ENCODE peak calls at places on chromosomes 4 and X, in seven cellular contexts. One of them, this sample, is unnamed.
A peak's percentile ranks its signal among the peaks of the same experiment; 100 is the strongest.

GRCh38 chrX:24100713-24101112 is 46.0 kb downstream of the EIF2S3 start:
- DNase-seq in esophagus squamous epithelium: no peak
- DNase-seq in B cell: no peak
- DNase-seq in A549: no peak
- DNase-seq in fibroblast of lung: peak; percentile 68
- DNase-seq in NB4: peak; percentile 40
- DNase-seq in pancreas: no peak
- DNase-seq in this sample: peak; percentile 59

GRCh38 chrX:153782324-153782723 is 1.5 kb downstream of the SRPK3 start:
- DNase-seq in NB4: peak; percentile 45
- DNase-seq in B cell: no peak
- DNase-seq in A549: no peak
- DNase-seq in pancreas: no peak
- DNase-seq in esophagus squamous epithelium: no peak
- DNase-seq in fibroblast of lung: no peak
- DNase-seq in this sample: no peak

GRCh38 chr4:180566492-180566891 is 1676.7 kb upstream of the TENM3 start:
- DNase-seq in B cell: no peak
- DNase-seq in A549: no peak
- DNase-seq in pancreas: no peak
- DNase-seq in esophagus squamous epithelium: no peak
- DNase-seq in fibroblast of lung: no peak
- DNase-seq in NB4: no peak
- DNase-seq in this sample: no peak

GRCh38 chr4:184382189-184382846 is 92.0 kb downstream of the IRF2 start:
- DNase-seq in fibroblast of lung: no peak
- DNase-seq in B cell: peak; percentile 31
- DNase-seq in pancreas: no peak
- DNase-seq in A549: no peak
- DNase-seq in esophagus squamous epithelium: no peak
- DNase-seq in NB4: peak; percentile 23
- DNase-seq in this sample: no peak

GRCh38 chrX:38008658-38009057 is 2.3 kb downstream of the SYTL5 start:
- DNase-seq in esophagus squamous epithelium: no peak
- DNase-seq in fibroblast of lung: no peak
- DNase-seq in NB4: no peak
- DNase-seq in B cell: no peak
- DNase-seq in pancreas: no peak
- DNase-seq in A549: no peak
- DNase-seq in this sample: no peak

GRCh38 chr4:8664031-8664805 is 71.7 kb downstream of the CPZ start:
- DNase-seq in NB4: no peak
- DNase-seq in B cell: no peak
- DNase-seq in pancreas: no peak
- DNase-seq in esophagus squamous epithelium: no peak
- DNase-seq in A549: no peak
- DNase-seq in fibroblast of lung: no peak
- DNase-seq in this sample: no peak

GRCh38 chrX:45233541-45233940 is 32.9 kb upstream of the DIPK2B start:
- DNase-seq in A549: no peak
- DNase-seq in fibroblast of lung: no peak
- DNase-seq in esophagus squamous epithelium: no peak
- DNase-seq in pancreas: no peak
- DNase-seq in B cell: no peak
- DNase-seq in NB4: peak; percentile 2
- DNase-seq in this sample: no peak

GRCh38 chr4:14743601-14744000 is 258.7 kb upstream of the CPEB2 start:
- DNase-seq in B cell: no peak
- DNase-seq in NB4: no peak
- DNase-seq in A549: no peak
- DNase-seq in fibroblast of lung: no peak
- DNase-seq in esophagus squamous epithelium: no peak
- DNase-seq in pancreas: no peak
- DNase-seq in this sample: no peak

GRCh38 chr4:156999175-156999517 is 27.5 kb upstream of the PDGFC start:
- DNase-seq in A549: peak; percentile 75
- DNase-seq in fibroblast of lung: peak; percentile 99
- DNase-seq in B cell: no peak
- DNase-seq in NB4: no peak
- DNase-seq in pancreas: no peak
- DNase-seq in esophagus squamous epithelium: no peak
- DNase-seq in this sample: peak; percentile 100

GRCh38 chr4:8762356-8762755 is 109.3 kb downstream of the HMX1 start:
- DNase-seq in pancreas: peak; percentile 49
- DNase-seq in fibroblast of lung: no peak
- DNase-seq in esophagus squamous epithelium: no peak
- DNase-seq in A549: no peak
- DNase-seq in B cell: no peak
- DNase-seq in NB4: no peak
- DNase-seq in this sample: no peak

GRCh38 chrX:134172588-134173259 is 64.3 kb upstream of the CCDC160 start:
- DNase-seq in pancreas: peak; percentile 66
- DNase-seq in fibroblast of lung: no peak
- DNase-seq in A549: peak; percentile 1
- DNase-seq in NB4: no peak
- DNase-seq in B cell: peak; percentile 64
- DNase-seq in esophagus squamous epithelium: no peak
- DNase-seq in this sample: no peak

GRCh38 chrX:12139934-12140611 is 1.8 kb downstream of the FRMPD4 start:
- DNase-seq in esophagus squamous epithelium: no peak
- DNase-seq in fibroblast of lung: no peak
- DNase-seq in NB4: no peak
- DNase-seq in A549: peak; percentile 38
- DNase-seq in B cell: no peak
- DNase-seq in pancreas: no peak
- DNase-seq in this sample: peak; percentile 46

GRCh38 chr4:7206856-7207567 is 14.7 kb downstream of the SORCS2 start:
- DNase-seq in pancreas: no peak
- DNase-seq in esophagus squamous epithelium: no peak
- DNase-seq in A549: peak; percentile 56
- DNase-seq in fibroblast of lung: peak; percentile 97
- DNase-seq in NB4: no peak
- DNase-seq in B cell: no peak
- DNase-seq in this sample: peak; percentile 85

GRCh38 chr4:71974681-71975080 is 57.1 kb upstream of the NPFFR2 start:
- DNase-seq in esophagus squamous epithelium: no peak
- DNase-seq in A549: peak; percentile 0
- DNase-seq in fibroblast of lung: peak; percentile 88
- DNase-seq in B cell: no peak
- DNase-seq in pancreas: no peak
- DNase-seq in NB4: no peak
- DNase-seq in this sample: peak; percentile 69

GRCh38 chr4:14130551-14130950 is 503.0 kb upstream of the BOD1L1 start:
- DNase-seq in pancreas: no peak
- DNase-seq in A549: no peak
- DNase-seq in fibroblast of lung: peak; percentile 27
- DNase-seq in B cell: no peak
- DNase-seq in esophagus squamous epithelium: no peak
- DNase-seq in NB4: no peak
- DNase-seq in this sample: peak; percentile 12

GRCh38 chr4:53089940-53090729 is 228.0 kb downstream of the RASL11B start:
- DNase-seq in esophagus squamous epithelium: no peak
- DNase-seq in B cell: no peak
- DNase-seq in NB4: peak; percentile 37
- DNase-seq in pancreas: no peak
- DNase-seq in A549: no peak
- DNase-seq in fibroblast of lung: no peak
- DNase-seq in this sample: peak; percentile 68

GRCh38 chr4:42925921-42926320 is 33.4 kb downstream of the GRXCR1 start:
- DNase-seq in fibroblast of lung: no peak
- DNase-seq in NB4: no peak
- DNase-seq in esophagus squamous epithelium: no peak
- DNase-seq in A549: no peak
- DNase-seq in B cell: no peak
- DNase-seq in pancreas: no peak
- DNase-seq in this sample: no peak

GRCh38 chrX:6909396-6909795 is 238.1 kb upstream of the STS start:
- DNase-seq in NB4: no peak
- DNase-seq in B cell: no peak
- DNase-seq in pancreas: no peak
- DNase-seq in esophagus squamous epithelium: no peak
- DNase-seq in A549: no peak
- DNase-seq in fibroblast of lung: no peak
- DNase-seq in this sample: no peak

GRCh38 chr4:173493041-173493440 is 37.0 kb downstream of the HAND2 start:
- DNase-seq in NB4: no peak
- DNase-seq in fibroblast of lung: no peak
- DNase-seq in esophagus squamous epithelium: no peak
- DNase-seq in pancreas: no peak
- DNase-seq in B cell: no peak
- DNase-seq in A549: no peak
- DNase-seq in this sample: no peak

GRCh38 chrX:24646745-24647182 is 383 bp downstream of the PCYT1B start:
- DNase-seq in pancreas: no peak
- DNase-seq in fibroblast of lung: peak; percentile 17
- DNase-seq in A549: no peak
- DNase-seq in B cell: peak; percentile 1
- DNase-seq in esophagus squamous epithelium: no peak
- DNase-seq in NB4: peak; percentile 6
- DNase-seq in this sample: no peak

GRCh38 chrX:31130457-31131215 is 58.8 kb upstream of the FTHL17 start:
- DNase-seq in NB4: no peak
- DNase-seq in pancreas: no peak
- DNase-seq in fibroblast of lung: no peak
- DNase-seq in B cell: no peak
- DNase-seq in A549: no peak
- DNase-seq in esophagus squamous epithelium: no peak
- DNase-seq in this sample: no peak

GRCh38 chr4:2042207-2042946 is 16.8 kb upstream of the NAT8L start:
- DNase-seq in NB4: peak; percentile 62
- DNase-seq in A549: no peak
- DNase-seq in B cell: peak; percentile 64
- DNase-seq in pancreas: peak; percentile 79
- DNase-seq in esophagus squamous epithelium: no peak
- DNase-seq in fibroblast of lung: no peak
- DNase-seq in this sample: no peak

GRCh38 chr4:26062221-26062620 is 148.2 kb downstream of the SMIM20 start:
- DNase-seq in esophagus squamous epithelium: no peak
- DNase-seq in fibroblast of lung: peak; percentile 51
- DNase-seq in pancreas: no peak
- DNase-seq in NB4: no peak
- DNase-seq in B cell: no peak
- DNase-seq in A549: no peak
- DNase-seq in this sample: no peak

GRCh38 chr4:56252561-56253152 is 134.6 kb downstream of the AASDH start:
- DNase-seq in esophagus squamous epithelium: no peak
- DNase-seq in pancreas: no peak
- DNase-seq in NB4: no peak
- DNase-seq in fibroblast of lung: no peak
- DNase-seq in A549: no peak
- DNase-seq in B cell: no peak
- DNase-seq in this sample: no peak

GRCh38 chr4:7540216-7540615 is 105.5 kb upstream of the PSAPL1 start:
- DNase-seq in fibroblast of lung: no peak
- DNase-seq in NB4: peak; percentile 14
- DNase-seq in esophagus squamous epithelium: no peak
- DNase-seq in A549: no peak
- DNase-seq in B cell: no peak
- DNase-seq in pancreas: peak; percentile 38
- DNase-seq in this sample: no peak

GRCh38 chr4:147019061-147019460 is 73.4 kb upstream of the TTC29 start:
- DNase-seq in pancreas: no peak
- DNase-seq in NB4: peak; percentile 48
- DNase-seq in esophagus squamous epithelium: no peak
- DNase-seq in B cell: peak; percentile 64
- DNase-seq in fibroblast of lung: peak; percentile 31
- DNase-seq in A549: peak; percentile 53
- DNase-seq in this sample: peak; percentile 79

GRCh38 chrX:8868906-8869305 is 67.7 kb upstream of the FAM9A start:
- DNase-seq in pancreas: no peak
- DNase-seq in fibroblast of lung: peak; percentile 29
- DNase-seq in esophagus squamous epithelium: no peak
- DNase-seq in B cell: no peak
- DNase-seq in A549: no peak
- DNase-seq in NB4: peak; percentile 4
- DNase-seq in this sample: peak; percentile 50

DNA sequence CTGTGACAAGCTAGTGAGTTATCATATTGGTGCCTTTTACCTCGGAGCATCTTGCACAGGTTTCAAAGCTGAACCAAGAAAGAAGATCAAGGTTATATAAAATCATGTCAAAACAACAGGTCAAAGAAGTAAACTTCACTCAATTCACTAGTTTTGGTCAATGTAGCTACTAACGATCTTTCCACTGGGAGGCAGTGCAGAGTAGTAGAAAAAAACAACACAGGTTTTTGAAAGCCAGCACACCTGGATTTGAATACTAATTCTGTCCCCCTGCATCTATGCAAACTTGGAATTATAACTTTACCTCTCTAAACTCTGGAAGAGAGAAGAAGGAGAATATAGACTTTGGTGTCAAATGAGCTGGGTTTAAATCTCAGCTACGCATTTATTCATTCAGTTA is 266.1 kb downstream of the GRIA3 start:
- DNase-seq in fibroblast of lung: no peak
- DNase-seq in esophagus squamous epithelium: no peak
- DNase-seq in NB4: peak; percentile 1
- DNase-seq in pancreas: no peak
- DNase-seq in A549: peak; percentile 17
- DNase-seq in B cell: no peak
- DNase-seq in this sample: peak; percentile 16
- TF ChIP-seq CTCF in fibroblast of lung: peak; percentile 37
- TF ChIP-seq CTCF in esophagus squamous epithelium: peak; percentile 4
- TF ChIP-seq CTCF in NB4: peak; percentile 38
- TF ChIP-seq CTCF in pancreas: peak; percentile 16
- TF ChIP-seq CTCF in A549: peak; percentile 55
- TF ChIP-seq CTCF in B cell: no peak
- TF ChIP-seq CTCF in this sample: peak; percentile 47

GRCh38 chr4:74134500-74134852 is 23.4 kb upstream of the MTHFD2L start:
- DNase-seq in A549: no peak
- DNase-seq in NB4: no peak
- DNase-seq in fibroblast of lung: no peak
- DNase-seq in pancreas: no peak
- DNase-seq in B cell: no peak
- DNase-seq in esophagus squamous epithelium: no peak
- DNase-seq in this sample: no peak
- TF ChIP-seq CTCF in A549: peak; percentile 1
- TF ChIP-seq CTCF in NB4: no peak
- TF ChIP-seq CTCF in fibroblast of lung: no peak
- TF ChIP-seq CTCF in pancreas: no peak
- TF ChIP-seq CTCF in B cell: peak; percentile 27
- TF ChIP-seq CTCF in esophagus squamous epithelium: no peak
- TF ChIP-seq CTCF in this sample: no peak

DNA sequence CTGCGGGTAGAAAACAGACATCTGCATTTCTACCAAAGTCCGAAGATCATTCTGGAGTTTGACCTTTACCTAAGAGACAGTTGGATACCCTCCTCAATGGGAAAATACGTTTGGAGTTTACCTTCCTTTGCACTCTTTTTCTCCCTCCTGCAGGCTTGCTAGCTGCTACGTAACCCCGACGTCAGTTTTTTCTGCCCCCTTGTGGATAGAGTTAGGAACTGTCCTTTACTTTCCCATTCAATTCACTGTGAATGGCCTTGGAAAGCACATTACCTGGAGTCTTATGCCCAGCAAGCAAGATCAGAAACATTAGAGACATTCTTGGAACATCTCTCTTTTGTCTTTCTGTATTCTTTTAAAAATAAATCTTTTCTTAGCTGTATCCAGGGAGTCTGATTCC is 250.7 kb downstream of the NAP1L3 start:
- DNase-seq in fibroblast of lung: no peak
- DNase-seq in NB4: peak; percentile 37
- DNase-seq in B cell: peak; percentile 3
- DNase-seq in pancreas: no peak
- DNase-seq in A549: peak; percentile 20
- DNase-seq in esophagus squamous epithelium: no peak
- DNase-seq in this sample: peak; percentile 11
- TF ChIP-seq CTCF in fibroblast of lung: peak; percentile 38
- TF ChIP-seq CTCF in NB4: peak; percentile 41
- TF ChIP-seq CTCF in B cell: no peak
- TF ChIP-seq CTCF in pancreas: peak; percentile 53
- TF ChIP-seq CTCF in A549: peak; percentile 14
- TF ChIP-seq CTCF in esophagus squamous epithelium: peak; percentile 38
- TF ChIP-seq CTCF in this sample: peak; percentile 31

GRCh38 chr4:39061450-39061849 is 582 bp upstream of the KLHL5 start:
- DNase-seq in B cell: no peak
- DNase-seq in esophagus squamous epithelium: no peak
- DNase-seq in fibroblast of lung: no peak
- DNase-seq in A549: no peak
- DNase-seq in NB4: no peak
- DNase-seq in pancreas: no peak
- DNase-seq in this sample: no peak
- TF ChIP-seq CTCF in B cell: no peak
- TF ChIP-seq CTCF in esophagus squamous epithelium: no peak
- TF ChIP-seq CTCF in fibroblast of lung: no peak
- TF ChIP-seq CTCF in A549: no peak
- TF ChIP-seq CTCF in NB4: no peak
- TF ChIP-seq CTCF in pancreas: no peak
- TF ChIP-seq CTCF in this sample: peak; percentile 8